ENCODE peak calls at places on chromosomes 11 and 22, in four cellular contexts. T is K562, O is fibroblast of lung, V is H9. N is an unnamed sample.
A peak's percentile ranks its signal among the peaks of the same experiment; 100 is the strongest.

GRCh38 chr22:35705141-35705540 is 12.5 kb upstream of the APOL5 start:
- DNase-seq in T (no peak), O (peak; percentile 84), V (no peak), N (no peak)

GRCh38 chr22:31575190-31575589 is 78.9 kb downstream of the SFI1 start:
- DNase-seq in T (no peak), O (no peak), V (no peak), N (no peak)

GRCh38 chr11:1652778-1653540 is 23.4 kb downstream of the KRTAP5-5 start:
- DNase-seq in T (peak; percentile 87), O (peak; percentile 22), V (peak; percentile 76), N (peak; percentile 78)

GRCh38 chr11:43282607-43283440 is 29.0 kb upstream of the API5 start:
- DNase-seq in T (peak; percentile 60), O (peak; percentile 15), V (peak; percentile 55), N (no peak)

GRCh38 chr11:74288161-74288560 is 23.3 kb downstream of the P4HA3 start:
- DNase-seq in T (peak; percentile 36), O (peak; percentile 98), V (no peak), N (no peak)

GRCh38 chr22:44586337-44586990 is 88.4 kb upstream of the RTL6 start:
- DNase-seq in T (no peak), O (no peak), V (no peak), N (no peak)

GRCh38 chr11:122663764-122664163 is 8.2 kb downstream of the UBASH3B start:
- DNase-seq in T (no peak), O (peak; percentile 27), V (no peak), N (no peak)

GRCh38 chr11:16604784-16605439 is 133.5 kb upstream of the C11orf58 start:
- DNase-seq in T (peak; percentile 92), O (peak; percentile 45), V (peak; percentile 39), N (peak; percentile 41)

GRCh38 chr11:98003606-98004371 is 1017.0 kb upstream of the CNTN5 start:
- DNase-seq in T (peak; percentile 17), O (no peak), V (no peak), N (no peak)

GRCh38 chr11:96309001-96309642 is 33.9 kb downstream of the MAML2 start:
- DNase-seq in T (no peak), O (peak; percentile 86), V (no peak), N (no peak)

GRCh38 chr11:103380031-103380430 is 270.8 kb downstream of the DYNC2H1 start:
- DNase-seq in T (no peak), O (peak; percentile 49), V (no peak), N (no peak)

GRCh38 chr11:64102005-64102738 is 63.7 kb downstream of the MACROD1 start:
- DNase-seq in T (no peak), O (no peak), V (no peak), N (no peak)

GRCh38 chr11:108966978-108967377 is 302.1 kb downstream of the DDX10 start:
- DNase-seq in T (no peak), O (no peak), V (no peak), N (no peak)

GRCh38 chr22:38657248-38657909 is 941 bp downstream of the CBY1 start:
- DNase-seq in T (peak; percentile 17), O (peak; percentile 32), V (peak; percentile 45), N (peak; percentile 38)

GRCh38 chr11:86743223-86744118 is 56.9 kb upstream of the PRSS23 start:
- DNase-seq in T (peak; percentile 70), O (peak; percentile 99), V (no peak), N (peak; percentile 27)

GRCh38 chr11:92130432-92130831 is 94.2 kb upstream of the FAT3 start:
- DNase-seq in T (no peak), O (peak; percentile 84), V (no peak), N (no peak)

GRCh38 chr22:38219644-38220043 is 17.9 kb downstream of the MAFF start:
- DNase-seq in T (no peak), O (no peak), V (no peak), N (no peak)

GRCh38 chr11:110907629-110908028 is 195.4 kb upstream of the ARHGAP20 start:
- DNase-seq in T (no peak), O (peak; percentile 99), V (no peak), N (peak; percentile 65)

GRCh38 chr22:18031670-18032454 is 7.5 kb upstream of the MICAL3 start:
- DNase-seq in T (no peak), O (peak; percentile 96), V (no peak), N (no peak)

GRCh38 chr11:75184757-75185156 is 33.9 kb downstream of the SLCO2B1 start:
- DNase-seq in T (no peak), O (no peak), V (no peak), N (no peak)

GRCh38 chr11:9574806-9575530 is 1.5 kb downstream of the WEE1 start:
- DNase-seq in T (peak; percentile 73), O (peak; percentile 85), V (peak; percentile 50), N (peak; percentile 80)

GRCh38 chr11:69926376-69927050 is 107.3 kb upstream of the FGF3 start:
- DNase-seq in T (no peak), O (no peak), V (no peak), N (no peak)

GRCh38 chr22:27578937-27579617 is 222.5 kb downstream of the MN1 start:
- DNase-seq in T (no peak), O (peak; percentile 23), V (no peak), N (no peak)

GRCh38 chr11:63537293-63538101 is 889 bp downstream of the PLAAT4 start:
- DNase-seq in T (peak; percentile 7), O (peak; percentile 96), V (no peak), N (no peak)

GRCh38 chr11:15136166-15136565 is 21.4 kb downstream of the INSC start:
- DNase-seq in T (no peak), O (no peak), V (no peak), N (no peak)

GRCh38 chr11:69444381-69445130 is 36.9 kb upstream of the LINC01488 start:
- DNase-seq in T (peak; percentile 90), O (peak; percentile 90), V (peak; percentile 83), N (peak; percentile 41)

GRCh38 chr11:57316017-57316416 is 8.7 kb downstream of the TNKS1BP1 start:
- DNase-seq in T (peak; percentile 47), O (no peak), V (no peak), N (no peak)

GRCh38 chr11:69010964-69011623 is 2.0 kb downstream of the MRGPRF start:
- DNase-seq in T (peak; percentile 93), O (peak; percentile 82), V (peak; percentile 84), N (peak; percentile 77)

GRCh38 chr11:47004595-47005033 is 68.1 kb downstream of the CSTPP1 start:
- DNase-seq in T (peak; percentile 81), O (peak; percentile 98), V (no peak), N (peak; percentile 73)

GRCh38 chr11:39678996-39679395 is 1780.5 kb downstream of the LRRC4C start:
- DNase-seq in T (no peak), O (peak; percentile 84), V (no peak), N (no peak)

GRCh38 chr11:122189259-122189658 is 73.2 kb upstream of the BLID start:
- DNase-seq in T (no peak), O (peak; percentile 99), V (no peak), N (no peak)

GRCh38 chr11:29260939-29261705 is 755.7 kb downstream of the KCNA4 start:
- DNase-seq in T (no peak), O (peak; percentile 74), V (no peak), N (no peak)

GRCh38 chr11:58711832-58712231 is 19.9 kb downstream of the GLYAT start:
- DNase-seq in T (peak; percentile 10), O (no peak), V (no peak), N (no peak)

GRCh38 chr11:61277973-61278565 is 17.0 kb downstream of the VWCE start:
- DNase-seq in T (no peak), O (no peak), V (no peak), N (no peak)

GRCh38 chr11:45412521-45412920 is 126.4 kb upstream of the SYT13 start:
- DNase-seq in T (no peak), O (no peak), V (no peak), N (no peak)

GRCh38 chr11:76152086-76152658 is 54.1 kb downstream of the WNT11 start:
- DNase-seq in T (peak; percentile 88), O (peak; percentile 66), V (peak; percentile 90), N (peak; percentile 94)

GRCh38 chr11:19392321-19392720 is 151.6 kb upstream of the E2F8 start:
- DNase-seq in T (no peak), O (no peak), V (no peak), N (no peak)

DNA sequence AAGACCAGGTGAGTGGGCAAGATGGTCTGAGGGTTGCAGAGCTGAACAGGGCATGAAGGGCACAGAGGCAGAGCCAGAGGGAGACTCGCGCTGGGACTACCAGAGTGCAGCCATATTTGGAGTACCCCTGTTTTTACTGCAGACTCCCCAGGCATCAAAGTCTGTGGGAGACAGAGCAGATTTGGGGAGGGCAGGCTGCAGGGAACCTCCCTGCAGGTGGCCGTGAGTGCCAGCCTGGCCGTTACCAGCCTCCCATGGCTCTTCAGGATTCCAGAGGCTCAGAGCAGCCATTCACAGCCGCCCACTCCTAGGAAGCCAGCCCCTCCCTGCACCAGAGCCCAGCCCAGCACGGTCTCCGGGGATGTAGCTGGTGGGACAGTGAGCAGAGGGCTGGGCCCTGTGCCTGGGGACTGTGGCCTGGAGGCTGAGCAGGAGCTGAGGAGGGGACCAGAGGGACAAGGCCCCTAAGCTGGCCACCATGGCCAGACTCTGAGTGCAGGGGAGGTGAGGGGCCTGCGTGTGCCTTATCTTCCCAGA is at the start of gene SEPTIN3:
- DNase-seq in T (no peak), O (no peak), V (no peak), N (no peak)
- H3K27me3 ChIP-seq in T (no peaks in the 10 kb centered on the region), O (no peaks in the 10 kb centered on the region), V (no peaks in the 10 kb centered on the region), N (no peaks in the 10 kb centered on the region)

DNA sequence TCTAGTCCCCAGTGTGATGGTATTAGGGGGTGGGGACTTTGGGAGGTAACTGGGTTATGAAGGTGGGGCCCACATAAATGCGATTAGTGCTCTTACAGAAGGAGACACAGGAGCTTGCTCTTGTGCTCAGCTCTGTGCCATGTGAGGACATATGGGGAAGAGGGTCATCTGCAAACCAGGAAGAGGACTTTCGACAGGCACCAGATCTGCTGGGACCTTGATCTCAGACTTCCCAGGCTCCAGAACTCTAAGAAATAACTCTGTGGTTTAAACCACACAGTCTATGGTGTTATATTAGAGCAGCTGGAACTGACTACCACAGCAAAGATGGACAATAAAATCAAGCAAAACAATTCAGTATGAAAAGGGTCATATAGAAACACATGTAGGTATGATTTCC is 26.7 kb downstream of the NNMT start:
- DNase-seq in T (no peak), O (no peak), V (no peak), N (no peak)
- H3K9ac ChIP-seq in T (no peak overlapping the region), O (no peak overlapping the region), V (no peak overlapping the region), N (no peak overlapping the region)

GRCh38 chr11:34570584-34570983 is 50.3 kb upstream of the EHF start:
- DNase-seq in T (no peak), O (peak; percentile 80), V (no peak), N (no peak)

GRCh38 chr11:34573537-34573936 is 47.4 kb upstream of the EHF start:
- DNase-seq in T (no peak), O (no peak), V (no peak), N (no peak)

GRCh38 chr11:34576331-34576730 is 44.6 kb upstream of the EHF start:
- DNase-seq in T (no peak), O (peak; percentile 22), V (no peak), N (no peak)
- H3K27me3 ChIP-seq in T (peaks cover 4% of the 10 kb centered on the region), O (peaks cover 17% of the 10 kb centered on the region), V (no peaks in the 10 kb centered on the region), N (no peaks in the 10 kb centered on the region)

GRCh38 chr22:41415554-41415953 is 31.0 kb downstream of the TOB2 start:
- DNase-seq in T (no peak), O (no peak), V (no peak), N (no peak)

GRCh38 chr22:41410311-41410751 is 28.6 kb downstream of the TEF start:
- DNase-seq in T (no peak), O (no peak), V (no peak), N (no peak)

GRCh38 chr22:41407433-41407832 is 25.7 kb downstream of the TEF start:
- DNase-seq in T (no peak), O (no peak), V (no peak), N (no peak)

GRCh38 chr22:41408665-41409064 is 26.9 kb downstream of the TEF start:
- DNase-seq in T (no peak), O (no peak), V (no peak), N (no peak)

GRCh38 chr22:41411021-41411851 is 29.5 kb downstream of the TEF start:
- DNase-seq in T (no peak), O (no peak), V (peak; percentile 46), N (no peak)
- H3K9ac ChIP-seq in T (peak overlapping the region; percentile 59), O (no peak overlapping the region), V (no peak overlapping the region), N (peak overlapping the region; percentile 23)